ENCODE peak calls at places on chromosomes 2 and 18, in six cellular contexts. U is A549, C is heart left ventricle, Y is body of pancreas, I is K562, X is prostate gland. S is an unnamed sample. For H3K4me1, the result is how much of the 10 kb centered on the place peaks cover.

GRCh38 chr2:39762448-39762847 is 16.6 kb downstream of the THUMPD2 start:
- DNase-seq in X (no peak), Y (no peak), U (no peak), I (no peak), C (no peak), S (no peak)

GRCh38 chr2:46198164-46198883 is 98.9 kb upstream of the EPAS1 start:
- DNase-seq in X (no peak), I (no peak), C (no peak), Y (no peak), U (no peak), S (no peak)

GRCh38 chr2:127820080-127820668 is 9.2 kb upstream of the WDR33 start:
- DNase-seq in Y (no peak), C (no peak), X (no peak), I (no peak), U (no peak), S (no peak)

GRCh38 chr18:75125359-75126331 is 83.3 kb downstream of the PTGR3 start:
- DNase-seq in U (no peak), I (no peak), X (no peak), Y (no peak), C (no peak), S (no peak)

GRCh38 chr2:157172866-157173578 is 84.5 kb upstream of the GALNT5 start:
- DNase-seq in U (no peak), I (no peak), Y (no peak), C (no peak), X (no peak), S (no peak)

GRCh38 chr2:66729391-66729790 is 294.5 kb downstream of the MEIS1 start:
- DNase-seq in I (no peak), C (no peak), Y (no peak), X (no peak), U (no peak), S (no peak)

GRCh38 chr2:72325592-72326422 is 178.1 kb upstream of the CYP26B1 start:
- DNase-seq in X (no peak), Y (peak), I (peak), C (no peak), U (peak), S (peak)

GRCh38 chr18:48254077-48254602 is 155.0 kb downstream of the ZBTB7C start:
- DNase-seq in U (no peak), X (no peak), Y (no peak), I (no peak), C (no peak), S (no peak)

GRCh38 chr2:66872056-66872821 is 437.3 kb downstream of the MEIS1 start:
- DNase-seq in X (no peak), C (no peak), Y (no peak), U (no peak), I (no peak), S (no peak)

GRCh38 chr2:119552902-119553301 is 8.7 kb downstream of the CFAP221 start:
- DNase-seq in Y (no peak), C (no peak), I (no peak), U (no peak), X (no peak), S (no peak)

GRCh38 chr2:171109020-171109419 is 51.7 kb downstream of the TLK1 start:
- DNase-seq in X (no peak), U (no peak), I (no peak), C (no peak), Y (no peak), S (no peak)

GRCh38 chr2:41963661-41964525 is 83.9 kb upstream of the PKDCC start:
- DNase-seq in U (no peak), Y (peak), X (no peak), C (no peak), I (no peak), S (peak)

GRCh38 chr2:43542285-43542933 is 53.4 kb downstream of the THADA start:
- DNase-seq in C (no peak), I (peak), X (no peak), Y (no peak), U (peak), S (no peak)

GRCh38 chr2:202237787-202238233 is 587 bp downstream of the SUMO1 start:
- DNase-seq in X (peak), C (peak), Y (no peak), I (no peak), U (peak), S (peak)

GRCh38 chr2:16900405-16901025 is 234.9 kb upstream of the CYRIA start:
- DNase-seq in Y (peak), I (no peak), C (no peak), U (no peak), X (no peak), S (no peak)

GRCh38 chr2:179837408-179837807 is 24.0 kb downstream of the ZNF385B start:
- DNase-seq in I (no peak), U (no peak), Y (no peak), X (no peak), C (no peak), S (no peak)

GRCh38 chr2:129903586-129904425 is 75.7 kb upstream of the RAB6C start:
- DNase-seq in U (no peak), C (no peak), Y (no peak), I (no peak), X (no peak), S (no peak)

DNA sequence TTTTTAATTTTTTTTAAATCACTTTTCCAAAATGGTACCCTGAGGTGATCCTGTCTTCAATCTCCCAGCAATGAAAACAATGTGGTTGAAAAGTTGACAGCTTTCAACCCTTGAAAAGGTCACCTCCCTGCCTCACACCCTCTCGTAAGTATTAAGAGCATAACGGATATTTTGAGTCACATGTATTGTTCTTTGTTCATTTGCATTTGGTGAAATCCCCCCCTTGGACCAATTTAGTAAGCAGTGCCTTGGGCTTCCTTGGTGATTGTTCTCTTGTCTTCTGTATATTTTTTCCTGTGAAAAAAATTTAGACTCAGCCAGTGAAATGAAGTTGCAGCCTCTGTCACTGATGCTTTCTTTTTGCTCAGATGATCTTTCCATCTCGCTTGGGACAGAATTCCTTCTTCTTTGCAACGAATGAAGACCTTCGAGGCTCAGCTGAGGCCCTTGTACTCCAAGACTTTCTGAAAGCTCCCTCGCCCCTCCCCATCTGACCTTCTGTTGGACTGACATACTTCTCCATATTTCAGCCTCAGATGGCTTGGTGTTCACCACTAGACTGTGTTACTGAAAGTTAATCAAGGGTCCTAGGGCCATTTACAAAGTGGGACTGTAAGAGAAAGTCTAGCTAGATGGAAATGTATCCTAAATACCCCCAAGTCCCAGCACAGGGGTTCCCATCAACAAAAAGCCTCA is 158.4 kb downstream of the BCL2 start:
- DNase-seq in Y (no peak), X (no peak), I (no peak), U (no peak), C (no peak), S (no peak)
- TF ChIP-seq POLR2A in Y (no peak), X (no peak), I (no peak), U (no peak), C (no peak), S (no peak)

GRCh38 chr2:68764781-68765385 is 30.3 kb downstream of the ARHGAP25 start:
- DNase-seq in U (no peak), Y (no peak), C (no peak), X (no peak), I (no peak), S (no peak)

GRCh38 chr2:68764041-68764780 is 29.6 kb downstream of the ARHGAP25 start:
- DNase-seq in C (no peak), I (no peak), X (no peak), U (no peak), Y (no peak), S (no peak)

GRCh38 chr2:68767031-68767961 is 32.7 kb downstream of the ARHGAP25 start:
- DNase-seq in Y (no peak), X (no peak), I (no peak), U (no peak), C (no peak), S (peak)

GRCh38 chr2:68766378-68766845 is 31.8 kb downstream of the ARHGAP25 start:
- DNase-seq in U (no peak), X (peak), I (no peak), Y (no peak), C (peak), S (peak)

GRCh38 chr2:68765739-68766377 is 31.2 kb downstream of the ARHGAP25 start:
- DNase-seq in C (no peak), Y (no peak), U (no peak), X (no peak), I (no peak), S (no peak)
- TF ChIP-seq CTCF in C (no peak), Y (no peak), U (no peak), X (no peak), I (no peak), S (no peak)

GRCh38 chr2:24345937-24346336 is 14.4 kb downstream of the ITSN2 start:
- DNase-seq in I (no peak), X (no peak), C (no peak), U (no peak), Y (no peak), S (no peak)

GRCh38 chr2:24339856-24340262 is 20.5 kb downstream of the ITSN2 start:
- DNase-seq in U (no peak), Y (peak), I (no peak), C (no peak), X (no peak), S (no peak)

GRCh38 chr2:24342110-24342910 is 18.0 kb downstream of the ITSN2 start:
- DNase-seq in X (no peak), C (no peak), I (no peak), U (no peak), Y (no peak), S (no peak)

GRCh38 chr2:24337958-24338357 is 22.4 kb downstream of the ITSN2 start:
- DNase-seq in I (peak), Y (no peak), U (no peak), C (no peak), X (no peak), S (no peak)

DNA sequence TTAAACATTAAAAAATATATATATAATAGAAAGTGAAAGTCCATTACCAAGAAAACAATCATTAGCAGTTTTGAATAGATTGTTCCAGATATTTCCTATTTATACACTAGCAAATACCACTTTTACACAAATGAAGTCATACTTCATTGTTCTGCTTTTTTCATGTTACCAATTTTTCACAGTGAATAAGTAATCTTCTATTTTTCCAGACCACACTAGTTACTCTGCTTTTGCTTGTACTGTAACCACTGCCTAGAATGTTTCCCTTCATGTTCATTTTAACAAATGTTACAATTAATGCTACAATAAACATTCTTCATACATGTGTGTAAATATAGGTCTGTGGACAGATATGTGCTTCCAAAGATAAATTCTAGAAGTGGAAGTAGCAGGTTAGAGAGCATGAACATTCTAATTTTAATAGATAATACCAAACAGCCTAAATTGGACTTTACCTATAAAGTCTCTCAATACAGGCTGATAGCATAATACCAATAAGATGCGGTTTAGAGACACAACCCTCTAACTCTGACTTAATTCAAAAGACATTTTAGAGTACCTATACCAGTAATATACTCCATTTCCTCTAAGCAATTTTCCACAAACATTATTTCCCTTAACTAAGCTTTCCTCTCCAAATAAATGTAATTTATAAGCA is 17.0 kb downstream of the ITSN2 start:
- DNase-seq in I (no peak), Y (no peak), U (no peak), C (no peak), X (no peak), S (no peak)
- H3K4me1 ChIP-seq in I (under half), Y (half or more), U (under half), C (half or more), X (under half), S (under half)

GRCh38 chr2:237483018-237483731 is 3.9 kb upstream of the MLPH start:
- DNase-seq in Y (no peak), C (no peak), I (no peak), U (peak), X (peak), S (peak)
- TF ChIP-seq POLR2A in Y (peak), C (no peak), I (no peak), U (peak), X (peak), S (peak)

GRCh38 chr2:71190959-71191943 is 35.7 kb downstream of the PAIP2B start:
- DNase-seq in I (no peak), X (no peak), U (no peak), Y (no peak), C (no peak), S (no peak)
- TF ChIP-seq CTCF in I (peak), X (peak), U (peak), Y (peak), C (no peak), S (no peak)

GRCh38 chr2:65373365-65373918 is 59.0 kb downstream of the SPRED2 start:
- DNase-seq in X (no peak), U (no peak), I (no peak), Y (no peak), C (no peak), S (no peak)
- H3K4me1 ChIP-seq in X (under half), U (half or more), I (under half), Y (under half), C (half or more), S (under half)

GRCh38 chr2:201144101-201145051 is 28.4 kb downstream of the CFLAR start:
- DNase-seq in U (no peak), Y (no peak), C (no peak), I (no peak), X (no peak), S (no peak)
- TF ChIP-seq POLR2A in U (no peak), Y (no peak), C (no peak), I (no peak), X (no peak), S (no peak)